ENCODE peak calls at places on chromosomes 13 and 19, in five cellular contexts. D, A, E, S and V are unnamed samples.

GRCh38 chr19:19224150-19224851 is 12.5 kb downstream of the NCAN start:
- DNase-seq in D (no peak), A (no peak), E (no peak), S (no peak), V (no peak)

GRCh38 chr19:10290439-10290875 is 705 bp downstream of the ICAM5 start:
- DNase-seq in D (no peak), A (peak; percentile 32), E (no peak), S (no peak), V (no peak)

GRCh38 chr19:56141416-56141992 is 417 bp downstream of the ZNF444 start:
- DNase-seq in D (peak; percentile 25), A (peak; percentile 21), E (peak; percentile 44), S (no peak), V (no peak)

GRCh38 chr13:62320129-62320724 is 904.6 kb upstream of the PCDH20 start:
- DNase-seq in D (peak; percentile 76), A (peak; percentile 65), E (peak; percentile 75), S (no peak), V (peak; percentile 60)

GRCh38 chr19:18412610-18413239 is 6.5 kb upstream of the SSBP4 start:
- DNase-seq in D (no peak), A (no peak), E (no peak), S (no peak), V (no peak)

GRCh38 chr19:5789886-5790572 is 934 bp downstream of the DUS3L start:
- DNase-seq in D (no peak), A (no peak), E (no peak), S (peak; percentile 26), V (no peak)

GRCh38 chr13:71067164-71067815 is 799.7 kb downstream of the DACH1 start:
- DNase-seq in D (no peak), A (peak; percentile 2), E (no peak), S (no peak), V (no peak)

GRCh38 chr19:38745316-38745715 is 1.0 kb upstream of the CAPN12 start:
- DNase-seq in D (no peak), A (no peak), E (no peak), S (no peak), V (no peak)

GRCh38 chr13:109707044-109707794 is 79.2 kb downstream of the IRS2 start:
- DNase-seq in D (peak; percentile 9), A (no peak), E (no peak), S (no peak), V (no peak)

GRCh38 chr19:6577410-6578125 is 13.4 kb downstream of the CD70 start:
- DNase-seq in D (peak; percentile 96), A (no peak), E (peak; percentile 97), S (no peak), V (no peak)

GRCh38 chr13:23547000-23547590 is 23.1 kb upstream of the TNFRSF19 start:
- DNase-seq in D (no peak), A (no peak), E (no peak), S (peak; percentile 19), V (no peak)

GRCh38 chr13:110815471-110816204 is 99.2 kb downstream of the ANKRD10 start:
- DNase-seq in D (no peak), A (no peak), E (peak; percentile 37), S (no peak), V (no peak)

GRCh38 chr19:29449371-29449770 is 76.4 kb upstream of the VSTM2B start:
- DNase-seq in D (no peak), A (no peak), E (no peak), S (peak; percentile 2), V (no peak)

GRCh38 chr13:97659602-97660001 is 225.6 kb downstream of the RAP2A start:
- DNase-seq in D (no peak), A (peak; percentile 48), E (peak; percentile 54), S (no peak), V (no peak)

GRCh38 chr13:109652536-109652935 is 133.8 kb downstream of the IRS2 start:
- DNase-seq in D (no peak), A (no peak), E (no peak), S (no peak), V (no peak)

GRCh38 chr19:53961523-53962345 is 1.0 kb upstream of the CACNG8 start:
- DNase-seq in D (no peak), A (no peak), E (no peak), S (no peak), V (no peak)

GRCh38 chr13:42022796-42023493 is 25.5 kb upstream of the DGKH start:
- DNase-seq in D (no peak), A (no peak), E (no peak), S (no peak), V (no peak)

GRCh38 chr13:29878101-29878500 is 27.7 kb upstream of the UBL3 start:
- DNase-seq in D (no peak), A (no peak), E (no peak), S (no peak), V (no peak)

GRCh38 chr13:88656751-88657150 is 985.6 kb downstream of the SLITRK5 start:
- DNase-seq in D (no peak), A (no peak), E (no peak), S (no peak), V (no peak)

GRCh38 chr13:110944121-110944967 is 29.5 kb upstream of the ANKRD10 start:
- DNase-seq in D (peak; percentile 16), A (peak; percentile 44), E (peak; percentile 74), S (peak; percentile 36), V (peak; percentile 15)

GRCh38 chr13:110520431-110521295 is 40.9 kb downstream of the RAB20 start:
- DNase-seq in D (no peak), A (no peak), E (no peak), S (no peak), V (no peak)

GRCh38 chr19:48489608-48490216 is 20.5 kb downstream of the CYTH2 start:
- DNase-seq in D (peak; percentile 81), A (peak; percentile 83), E (peak; percentile 86), S (peak; percentile 61), V (no peak)

GRCh38 chr19:10533656-10534386 is 9.9 kb upstream of the ATG4D start:
- DNase-seq in D (no peak), A (no peak), E (no peak), S (no peak), V (no peak)

GRCh38 chr13:101523154-101523669 is 70.7 kb downstream of the ITGBL1 start:
- DNase-seq in D (no peak), A (no peak), E (no peak), S (no peak), V (no peak)

DNA sequence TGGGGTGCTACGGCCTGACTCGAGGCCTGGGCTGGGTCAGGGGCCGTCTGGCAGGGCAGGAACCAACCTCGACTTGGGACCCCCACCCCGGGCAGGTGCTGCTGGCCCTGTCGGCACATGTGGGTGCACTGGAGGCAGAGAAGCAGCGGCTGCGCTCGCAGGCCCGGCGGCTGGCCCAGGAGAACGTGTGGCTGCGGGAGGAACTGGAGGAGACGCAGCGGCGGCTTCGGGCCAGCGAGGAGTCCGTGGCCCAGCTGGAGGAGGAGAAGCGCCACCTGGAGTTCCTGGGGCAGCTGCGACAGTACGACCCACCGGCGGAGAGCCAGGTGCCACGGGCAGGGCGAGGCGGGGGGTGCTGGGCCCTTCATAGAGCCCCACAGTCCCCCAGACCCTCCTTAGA is 5.9 kb downstream of the KLC3 start:
- DNase-seq in D (no peak), A (no peak), E (no peak), S (no peak), V (no peak)
- TF ChIP-seq CTCF in D (no peak), A (no peak), E (no peak), S (no peak), V (no peak)

DNA sequence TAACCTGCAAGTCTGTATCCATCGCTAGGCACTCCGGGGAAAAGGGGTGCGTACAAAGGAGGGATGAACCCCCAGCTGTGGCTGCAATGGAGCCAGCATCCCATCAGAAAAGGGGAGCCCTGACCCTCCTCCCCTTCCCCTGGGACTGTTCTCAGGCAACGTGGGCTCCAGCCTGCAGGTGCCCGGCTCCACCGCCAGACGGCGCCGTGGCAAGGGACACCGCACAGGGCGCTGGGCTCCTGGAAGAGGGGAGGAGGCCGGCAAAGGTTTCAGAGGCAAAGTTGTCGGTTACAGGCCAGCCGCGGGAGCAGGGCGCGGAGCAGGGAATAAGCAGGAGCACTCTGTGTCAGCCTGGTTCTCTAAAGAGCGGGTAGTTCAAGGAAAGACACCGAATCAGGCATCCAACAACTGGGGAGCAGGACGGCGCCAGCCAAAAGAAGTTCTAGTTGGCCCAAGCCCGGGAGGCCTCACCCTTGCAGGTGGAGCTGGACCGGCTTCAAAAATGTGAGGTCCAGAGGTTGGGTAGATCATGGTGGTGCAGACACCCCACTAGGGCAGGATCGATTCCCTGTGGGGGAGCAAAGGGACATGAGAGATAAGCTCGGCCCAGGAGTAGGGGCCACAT is 53.0 kb upstream of the ATP12A start:
- DNase-seq in D (no peak), A (peak; percentile 79), E (no peak), S (no peak), V (no peak)
- TF ChIP-seq CTCF in D (peak; percentile 58), A (peak; percentile 64), E (no peak), S (no peak), V (peak; percentile 20)

GRCh38 chr19:34556500-34556899 is 74.9 kb downstream of the WTIP start:
- DNase-seq in D (peak; percentile 24), A (peak; percentile 10), E (no peak), S (no peak), V (no peak)
- TF ChIP-seq CTCF in D (peak; percentile 75), A (peak; percentile 52), E (peak; percentile 28), S (peak; percentile 27), V (peak; percentile 64)

GRCh38 chr19:4703671-4704316 is 19.8 kb downstream of the DPP9 start:
- DNase-seq in D (no peak), A (no peak), E (no peak), S (no peak), V (no peak)

GRCh38 chr19:4699826-4700572 is 23.6 kb downstream of the DPP9 start:
- DNase-seq in D (no peak), A (no peak), E (no peak), S (no peak), V (no peak)

GRCh38 chr19:4701557-4701956 is 22.1 kb downstream of the DPP9 start:
- DNase-seq in D (no peak), A (no peak), E (no peak), S (no peak), V (no peak)

GRCh38 chr19:4702764-4703163 is 20.9 kb downstream of the DPP9 start:
- DNase-seq in D (no peak), A (no peak), E (no peak), S (no peak), V (no peak)

DNA sequence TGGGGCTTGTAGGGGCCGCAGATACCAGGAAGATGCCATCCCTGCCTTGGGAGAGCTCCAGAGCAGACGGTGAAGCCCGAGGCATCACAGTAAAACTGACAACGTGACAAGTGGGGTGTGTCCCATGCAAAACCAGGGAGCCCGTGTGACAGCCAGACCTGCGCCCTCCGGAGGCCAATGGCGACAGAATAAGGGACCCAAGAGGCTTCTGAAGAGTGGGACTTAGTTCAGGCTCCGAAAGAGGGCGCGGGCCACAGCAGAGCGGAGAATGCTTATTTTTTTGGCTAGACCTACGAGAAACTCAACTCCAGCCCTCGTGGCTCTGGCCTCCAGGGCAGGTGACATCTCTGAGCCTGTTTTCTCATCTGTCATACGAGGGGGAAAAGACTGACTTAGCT is 23.1 kb downstream of the DPP9 start:
- DNase-seq in D (no peak), A (no peak), E (no peak), S (no peak), V (no peak)
- TF ChIP-seq CTCF in D (peak; percentile 30), A (no peak), E (no peak), S (no peak), V (no peak)